ENCODE peak calls at places on chromosomes 3 and 15, in four cellular contexts. N is ovary, Z is uterus, L is heart left ventricle. G is an unnamed sample.

GRCh38 chr3:170801597-170801996 is 68.4 kb downstream of the RPL22L1 start:
- DNase-seq in Z (no peak), N (no peak), L (no peak), G (no peak)

GRCh38 chr3:172167892-172168648 is 128.7 kb downstream of the FNDC3B start:
- DNase-seq in N (no peak), L (no peak), Z (no peak), G (no peak)

GRCh38 chr3:129654126-129654525 is 47.6 kb upstream of the PLXND1 start:
- DNase-seq in Z (no peak), N (no peak), L (no peak), G (no peak)

GRCh38 chr3:176041812-176042211 is 1155.5 kb downstream of the TBL1XR1 start:
- DNase-seq in Z (no peak), L (no peak), N (no peak), G (no peak)

GRCh38 chr3:135513106-135514063 is 452.1 kb upstream of the PPP2R3A start:
- DNase-seq in Z (no peak), N (no peak), L (no peak), G (no peak)

GRCh38 chr15:75349851-75350588 is 3.2 kb downstream of the NEIL1 start:
- DNase-seq in Z (no peak), N (peak; percentile 31), L (no peak), G (no peak)

GRCh38 chr3:46914849-46915248 is 37.3 kb downstream of the PTH1R start:
- DNase-seq in Z (no peak), L (no peak), N (peak; percentile 21), G (no peak)

GRCh38 chr3:74787008-74787407 is 172.5 kb upstream of the CNTN3 start:
- DNase-seq in Z (no peak), N (no peak), L (no peak), G (no peak)

GRCh38 chr3:27487383-27487782 is 3.2 kb upstream of the SLC4A7 start:
- DNase-seq in Z (no peak), N (no peak), L (no peak), G (no peak)

GRCh38 chr3:105144837-105145236 is 221.9 kb upstream of the ALCAM start:
- DNase-seq in Z (no peak), L (no peak), N (no peak), G (no peak)

GRCh38 chr15:39934415-39935044 is 615 bp downstream of the EIF2AK4 start:
- DNase-seq in L (no peak), Z (no peak), N (no peak), G (no peak)

GRCh38 chr15:25795712-25796111 is 67.4 kb downstream of the ATP10A start:
- DNase-seq in Z (no peak), L (no peak), N (no peak), G (no peak)

GRCh38 chr3:35936571-35936970 is 297.2 kb downstream of the ARPP21 start:
- DNase-seq in Z (no peak), L (no peak), N (no peak), G (no peak)

GRCh38 chr3:70065666-70066253 is 66.2 kb downstream of the SAMMSON start:
- DNase-seq in L (no peak), Z (no peak), N (no peak), G (no peak)

GRCh38 chr3:161067346-161067745 is 37.8 kb downstream of the B3GALNT1 start:
- DNase-seq in L (no peak), Z (no peak), N (no peak), G (no peak)

GRCh38 chr15:63246691-63247464 is 30.5 kb upstream of the APH1B start:
- DNase-seq in L (no peak), N (no peak), Z (peak; percentile 46), G (no peak)

GRCh38 chr3:183349421-183350157 is 78.8 kb downstream of the MCF2L2 start:
- DNase-seq in Z (no peak), L (no peak), N (no peak), G (no peak)

GRCh38 chr3:107431298-107432012 is 54.2 kb downstream of the CCDC54 start:
- DNase-seq in Z (peak; percentile 67), L (peak; percentile 85), N (peak; percentile 83), G (peak; percentile 85)

GRCh38 chr3:57164606-57165573 is at the start of gene IL17RD:
- DNase-seq in Z (peak; percentile 88), L (peak; percentile 83), N (peak; percentile 92), G (peak; percentile 91)

GRCh38 chr3:116444099-116444700 is 1.1 kb downstream of the LSAMP start:
- DNase-seq in N (no peak), L (no peak), Z (no peak), G (no peak)
- H3K27me3 ChIP-seq in N (no peaks in the 10 kb centered on the region), L (no peaks in the 10 kb centered on the region), Z (no peaks in the 10 kb centered on the region), G (no peaks in the 10 kb centered on the region)

DNA sequence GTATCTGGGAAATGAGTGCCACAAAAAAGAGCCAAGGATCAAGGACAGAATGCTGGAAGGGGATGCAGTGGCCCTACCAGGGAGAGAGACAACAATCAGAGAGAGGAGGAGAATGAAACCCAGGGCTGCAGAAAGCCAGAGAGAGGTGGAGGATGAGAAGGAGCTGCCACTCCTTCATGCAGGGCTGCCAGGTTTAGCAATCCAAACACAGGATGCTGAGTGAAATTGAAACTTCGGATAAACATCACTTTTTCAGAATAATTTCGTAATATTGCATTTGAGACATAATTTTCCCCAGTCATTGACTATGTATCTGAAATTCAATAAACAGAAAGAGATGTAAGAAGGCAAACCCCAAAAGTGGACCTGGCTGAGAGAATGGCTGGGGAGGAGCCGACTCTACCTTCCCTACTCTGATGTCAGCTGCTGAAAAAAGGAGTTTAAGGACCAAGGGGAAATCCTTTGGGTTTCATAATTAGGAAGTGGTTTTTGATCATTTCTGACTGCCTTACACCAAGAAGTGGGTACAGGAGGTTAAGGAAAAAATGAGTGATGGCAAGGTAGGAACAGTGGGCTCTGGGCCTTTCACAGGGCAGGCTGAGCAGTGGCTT is 33.8 kb downstream of the SLC9A9 start:
- DNase-seq in N (no peak), L (no peak), Z (no peak), G (no peak)
- H3K27ac ChIP-seq in N (no peak overlapping the region), L (no peak overlapping the region), Z (no peak overlapping the region), G (no peak overlapping the region)

DNA sequence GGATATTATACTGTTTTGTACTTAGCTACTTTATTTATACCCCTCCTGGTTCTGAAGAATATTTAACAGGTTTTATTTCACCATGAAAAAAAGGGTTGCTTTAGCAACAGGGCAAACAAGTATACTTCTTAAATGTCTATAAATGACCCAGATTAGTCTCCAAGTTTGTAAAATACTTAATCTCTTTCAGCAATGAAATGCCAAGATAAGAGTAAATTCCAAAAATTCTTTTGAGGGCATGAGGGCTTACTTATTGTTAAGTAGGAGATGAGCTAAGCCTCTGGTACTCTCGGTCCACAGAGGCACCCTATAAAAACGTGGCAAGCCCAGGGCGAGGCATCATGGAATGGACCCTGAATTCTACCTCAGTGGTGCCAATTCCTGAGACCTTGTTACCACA is 264.8 kb upstream of the NSMCE3 start:
- DNase-seq in L (no peak), N (no peak), Z (no peak), G (no peak)
- TF ChIP-seq POLR2A in L (no peak), N (no peak), Z (no peak), G (no peak)

GRCh38 chr15:69677403-69677802 is 224.8 kb downstream of the RPLP1 start:
- DNase-seq in L (no peak), N (no peak), Z (no peak), G (no peak)
- H3K27me3 ChIP-seq in L (no peaks in the 10 kb centered on the region), N (no peaks in the 10 kb centered on the region), Z (no peaks in the 10 kb centered on the region), G (no peaks in the 10 kb centered on the region)

GRCh38 chr15:67100124-67100791 is 34.9 kb downstream of the SMAD3 start:
- DNase-seq in L (no peak), N (no peak), Z (no peak), G (no peak)
- H3K27ac ChIP-seq in L (no peak overlapping the region), N (no peak overlapping the region), Z (no peak overlapping the region), G (no peak overlapping the region)

G was measured in testis.